ENCODE peak calls at places on chromosomes 11 and 22, in ten cellular contexts. K is right cardiac atrium; W is GM23338; O is Karpas-422; V is brain microvascular endothelial cell; P is heart left ventricle; G is ovary; F is fibroblast of lung; M is CD4-positive, CD25-positive, alpha-beta regulatory T cell; Q is heart right ventricle. I is an unnamed sample.

GRCh38 chr11:131511794-131512193 is 141.4 kb downstream of the NTM start:
- DNase-seq in K (no peak), W (peak), O (peak), V (peak), P (peak), G (no peak), F (no peak), M (no peak), Q (no peak), I (no peak)

GRCh38 chr11:43835104-43835503 is 45.5 kb upstream of the ALKBH3 start:
- DNase-seq in K (no peak), W (no peak), O (no peak), V (peak), P (no peak), G (no peak), F (no peak), M (no peak), Q (no peak), I (no peak)

GRCh38 chr11:26983645-26984044 is 10.3 kb upstream of the FIBIN start:
- DNase-seq in K (no peak), W (no peak), O (no peak), V (no peak), P (no peak), G (no peak), F (no peak), M (no peak), Q (no peak), I (no peak)

GRCh38 chr22:50304528-50305392 is 2.7 kb downstream of the PLXNB2 start:
- DNase-seq in K (peak), W (no peak), O (no peak), V (no peak), P (peak), G (no peak), F (peak), M (no peak), Q (peak), I (no peak)

GRCh38 chr22:41256898-41257260 is 16.1 kb upstream of the CHADL start:
- DNase-seq in K (peak), W (peak), O (no peak), V (peak), P (no peak), G (no peak), F (peak), M (no peak), Q (no peak), I (no peak)

GRCh38 chr11:103359221-103359620 is 250.0 kb downstream of the DYNC2H1 start:
- DNase-seq in K (no peak), W (no peak), O (no peak), V (no peak), P (no peak), G (no peak), F (no peak), M (no peak), Q (no peak), I (no peak)

GRCh38 chr11:115060840-115061239 is 382.5 kb downstream of the NXPE2 start:
- DNase-seq in K (no peak), W (no peak), O (no peak), V (no peak), P (no peak), G (no peak), F (no peak), M (no peak), Q (no peak), I (no peak)

GRCh38 chr22:17984114-17984513 is 40.2 kb downstream of the MICAL3 start:
- DNase-seq in K (no peak), W (no peak), O (no peak), V (no peak), P (no peak), G (no peak), F (no peak), M (no peak), Q (no peak), I (no peak)

GRCh38 chr11:59158206-59159068 is 13.5 kb upstream of the DTX4 start:
- DNase-seq in K (no peak), W (peak), O (peak), V (peak), P (peak), G (peak), F (peak), M (peak), Q (peak), I (peak)

GRCh38 chr22:47210112-47210657 is 447.7 kb downstream of the TBC1D22A start:
- DNase-seq in K (no peak), W (no peak), O (no peak), V (no peak), P (no peak), G (no peak), F (no peak), M (no peak), Q (no peak), I (no peak)

GRCh38 chr22:37742374-37743092 is 45.7 kb downstream of the TRIOBP start:
- DNase-seq in K (peak), W (no peak), O (no peak), V (peak), P (no peak), G (peak), F (peak), M (no peak), Q (no peak), I (no peak)

GRCh38 chr11:70541176-70541575 is 142.8 kb downstream of the CTTN start:
- DNase-seq in K (no peak), W (no peak), O (no peak), V (no peak), P (no peak), G (no peak), F (no peak), M (no peak), Q (no peak), I (peak)

GRCh38 chr22:36026741-36027140 is 1.9 kb downstream of the RBFOX2 start:
- DNase-seq in K (no peak), W (peak), O (no peak), V (no peak), P (no peak), G (no peak), F (peak), M (no peak), Q (no peak), I (no peak)

GRCh38 chr11:118418770-118419169 is 17.4 kb downstream of the ATP5MG start:
- DNase-seq in K (no peak), W (no peak), O (no peak), V (no peak), P (no peak), G (no peak), F (no peak), M (no peak), Q (no peak), I (no peak)

GRCh38 chr11:68946416-68947090 is 34.2 kb downstream of the MRGPRD start:
- DNase-seq in K (no peak), W (no peak), O (no peak), V (peak), P (peak), G (peak), F (peak), M (no peak), Q (no peak), I (no peak)

GRCh38 chr22:25057013-25057881 is 104.7 kb downstream of the KIAA1671 start:
- DNase-seq in K (peak), W (peak), O (peak), V (peak), P (peak), G (peak), F (peak), M (peak), Q (peak), I (no peak)

GRCh38 chr11:114377612-114378267 is 22.6 kb downstream of the C11orf71 start:
- DNase-seq in K (no peak), W (peak), O (no peak), V (peak), P (no peak), G (no peak), F (no peak), M (no peak), Q (no peak), I (no peak)

GRCh38 chr11:115132829-115133228 is 371.4 kb downstream of the CADM1 start:
- DNase-seq in K (no peak), W (peak), O (peak), V (no peak), P (no peak), G (no peak), F (no peak), M (no peak), Q (no peak), I (no peak)

GRCh38 chr11:24043842-24044241 is 453.0 kb upstream of the LUZP2 start:
- DNase-seq in K (no peak), W (peak), O (no peak), V (no peak), P (no peak), G (no peak), F (no peak), M (no peak), Q (no peak), I (no peak)

GRCh38 chr11:14361951-14362350 is 3.0 kb upstream of the RRAS2 start:
- DNase-seq in K (no peak), W (no peak), O (no peak), V (no peak), P (no peak), G (no peak), F (no peak), M (no peak), Q (no peak), I (no peak)

GRCh38 chr11:131392528-131393255 is 22.3 kb downstream of the NTM start:
- DNase-seq in K (no peak), W (peak), O (peak), V (no peak), P (no peak), G (no peak), F (no peak), M (no peak), Q (no peak), I (no peak)

GRCh38 chr22:40042312-40042711 is 47.6 kb downstream of the FAM83F start:
- DNase-seq in K (no peak), W (no peak), O (no peak), V (no peak), P (no peak), G (no peak), F (no peak), M (no peak), Q (no peak), I (no peak)

GRCh38 chr11:61833478-61833877 is 5.4 kb downstream of the FADS2 start:
- DNase-seq in K (no peak), W (no peak), O (peak), V (no peak), P (peak), G (no peak), F (no peak), M (no peak), Q (no peak), I (no peak)

GRCh38 chr11:46537121-46537520 is 56.7 kb downstream of the AMBRA1 start:
- DNase-seq in K (no peak), W (peak), O (peak), V (no peak), P (no peak), G (no peak), F (peak), M (no peak), Q (no peak), I (no peak)

GRCh38 chr11:83310718-83311117 is 24.6 kb upstream of the CCDC90B start:
- DNase-seq in K (no peak), W (no peak), O (no peak), V (no peak), P (no peak), G (no peak), F (no peak), M (no peak), Q (no peak), I (no peak)

GRCh38 chr22:50724616-50725015 is 13.4 kb upstream of the ACR start:
- DNase-seq in K (peak), W (no peak), O (no peak), V (no peak), P (no peak), G (no peak), F (no peak), M (no peak), Q (no peak), I (no peak)

GRCh38 chr11:102611291-102611690 is 13.8 kb downstream of the MMP20 start:
- DNase-seq in K (no peak), W (no peak), O (no peak), V (no peak), P (no peak), G (no peak), F (no peak), M (no peak), Q (no peak), I (no peak)

GRCh38 chr11:63769719-63770443 is 1.3 kb upstream of the ZFTA start:
- DNase-seq in K (no peak), W (peak), O (peak), V (no peak), P (peak), G (peak), F (no peak), M (no peak), Q (peak), I (no peak)

GRCh38 chr22:48574776-48575566 is 1252.7 kb downstream of the BRD1 start:
- DNase-seq in K (peak), W (peak), O (no peak), V (no peak), P (peak), G (peak), F (peak), M (no peak), Q (no peak), I (peak)
- H3K4me3 ChIP-seq in K (peak), W (no peak), O (no peak), V (no peak), P (no peak), G (no peak), F (no peak), M (no peak), Q (no peak), I (peak)

GRCh38 chr11:20283475-20283874 is 80.0 kb upstream of the HTATIP2 start:
- DNase-seq in K (no peak), W (no peak), O (no peak), V (no peak), P (no peak), G (no peak), F (no peak), M (no peak), Q (no peak), I (no peak)
- H3K27ac ChIP-seq in K (no peak), W (no peak), O (no peak), V (no peak), P (no peak), G (no peak), F (no peak), M (no peak), Q (no peak), I (no peak)

DNA sequence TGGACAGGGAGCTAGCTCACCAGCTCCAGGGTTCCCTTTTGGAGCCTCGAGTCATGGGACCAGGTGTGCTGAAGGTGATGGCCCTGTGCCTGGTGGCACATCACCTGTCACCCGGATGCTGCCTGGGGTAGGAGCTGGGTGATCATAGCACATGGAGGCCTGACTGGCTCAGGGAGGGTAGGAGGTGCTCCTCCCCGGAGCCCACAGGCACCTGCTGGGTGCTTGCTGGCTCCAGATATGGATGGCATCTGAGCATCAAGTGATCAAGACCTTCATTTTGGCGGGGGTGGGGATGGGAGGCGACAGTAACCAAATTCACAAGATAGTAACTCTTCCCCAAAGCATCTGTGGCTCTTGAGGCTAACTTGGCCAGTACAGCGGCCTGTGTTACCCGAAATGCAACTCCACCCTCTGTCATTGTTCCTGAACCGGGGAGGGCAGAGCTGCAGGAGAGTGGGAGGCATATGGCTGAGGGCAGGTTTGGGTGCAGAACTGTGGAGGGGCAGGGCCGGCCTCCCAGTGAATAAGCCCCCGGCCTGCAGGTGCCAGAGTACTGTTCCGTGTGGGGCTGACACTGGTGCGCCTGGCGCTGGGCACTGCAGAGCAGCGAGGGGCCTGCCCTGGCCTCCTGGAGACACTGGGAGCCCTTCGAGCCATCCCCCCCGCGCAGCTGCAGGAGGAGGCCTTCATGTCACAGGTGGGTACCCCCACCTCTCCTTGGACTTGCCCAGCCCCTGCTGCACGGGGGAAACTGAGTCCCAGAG is 4.7 kb downstream of the TBC1D10C start:
- DNase-seq in K (no peak), W (no peak), O (no peak), V (no peak), P (no peak), G (no peak), F (no peak), M (no peak), Q (no peak), I (no peak)
- H3K4me3 ChIP-seq in K (no peak), W (no peak), O (peak), V (no peak), P (no peak), G (no peak), F (no peak), M (peak), Q (no peak), I (no peak)

DNA sequence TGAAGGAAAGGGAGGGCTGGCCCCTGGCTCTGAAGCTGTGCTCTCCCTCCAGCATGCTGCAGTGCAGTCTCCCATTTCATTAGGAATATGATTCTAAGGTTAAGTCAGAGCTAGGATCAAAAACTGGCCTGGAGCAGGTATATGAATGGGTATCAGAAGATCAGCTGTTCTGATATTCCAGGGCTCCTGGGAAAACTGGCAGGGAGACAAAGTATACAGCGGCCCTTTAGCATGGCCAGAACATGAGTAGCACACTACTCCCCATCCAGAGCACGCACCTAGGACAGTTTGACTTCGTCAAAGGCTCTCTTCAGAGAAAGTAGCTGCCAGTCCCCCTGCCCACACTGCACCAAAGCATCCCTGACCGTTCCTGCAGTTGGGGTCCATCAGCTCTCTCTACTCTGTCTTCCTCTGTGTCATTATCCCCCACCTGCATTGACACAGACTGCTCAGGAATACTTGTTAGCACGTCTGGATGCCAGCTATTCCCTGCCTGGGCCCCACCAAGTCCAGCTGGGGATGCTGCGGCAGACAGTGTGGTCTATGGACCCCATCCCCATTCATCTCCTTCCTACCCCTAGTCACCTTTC is 4.0 kb upstream of the FCHSD2 start:
- DNase-seq in K (no peak), W (no peak), O (no peak), V (no peak), P (no peak), G (no peak), F (no peak), M (no peak), Q (no peak), I (no peak)
- H3K27ac ChIP-seq in K (peak), W (no peak), O (no peak), V (no peak), P (peak), G (no peak), F (no peak), M (no peak), Q (peak), I (no peak)

GRCh38 chr11:85627332-85627997 is at the start of gene DLG2:
- DNase-seq in K (no peak), W (peak), O (peak), V (peak), P (no peak), G (peak), F (peak), M (no peak), Q (peak), I (peak)

GRCh38 chr11:85628771-85629341 is 463 bp downstream of the TMEM126B start:
- DNase-seq in K (no peak), W (peak), O (peak), V (no peak), P (no peak), G (no peak), F (no peak), M (no peak), Q (no peak), I (no peak)

GRCh38 chr11:85627998-85628770 is at the start of gene TMEM126B:
- DNase-seq in K (peak), W (peak), O (peak), V (peak), P (peak), G (peak), F (peak), M (peak), Q (peak), I (peak)

DNA sequence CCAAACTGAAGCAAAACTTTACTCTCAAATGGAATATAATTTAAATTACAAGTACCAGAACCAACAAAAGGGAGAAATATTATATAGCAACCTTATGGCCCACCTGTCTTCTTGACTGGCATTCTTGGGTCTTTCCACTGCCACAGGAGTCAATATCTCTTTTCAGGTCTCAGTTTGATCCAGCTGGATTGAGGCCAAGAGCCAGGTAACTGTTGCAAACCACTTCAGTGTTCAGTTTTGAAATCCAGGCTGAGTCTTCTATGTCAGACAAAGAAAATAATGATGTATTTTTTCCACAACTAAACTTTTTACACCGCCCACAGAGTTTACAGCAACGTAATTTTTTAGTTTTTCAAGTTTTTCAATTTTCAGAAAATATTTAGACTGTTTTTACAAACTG is 648 bp downstream of the DLG2 start:
- DNase-seq in K (no peak), W (no peak), O (no peak), V (no peak), P (no peak), G (peak), F (no peak), M (no peak), Q (no peak), I (no peak)
- H3K4me3 ChIP-seq in K (peak), W (peak), O (peak), V (no peak), P (peak), G (peak), F (peak), M (peak), Q (peak), I (peak)

DNA sequence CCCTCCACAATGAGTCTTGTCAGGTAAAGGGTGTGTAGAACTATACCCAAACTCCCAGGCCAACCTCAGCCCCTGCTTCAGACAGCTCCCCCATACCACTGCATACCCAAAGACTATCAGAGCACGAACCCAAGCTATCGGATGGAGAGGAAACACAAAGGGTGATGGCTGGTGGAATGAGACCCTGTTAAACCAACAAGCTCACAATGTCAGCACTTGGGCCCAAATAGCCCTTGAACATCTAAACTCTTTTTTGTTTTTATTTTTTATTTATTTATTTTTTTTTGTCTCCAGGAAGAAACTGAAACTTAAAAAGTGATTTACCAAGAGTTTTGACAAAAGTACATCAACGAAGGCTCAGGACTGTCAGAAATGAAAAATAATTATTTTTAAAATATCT is 10.6 kb downstream of the DGCR2 start:
- DNase-seq in K (no peak), W (no peak), O (no peak), V (no peak), P (no peak), G (no peak), F (no peak), M (no peak), Q (no peak), I (no peak)
- H3K27ac ChIP-seq in K (no peak), W (peak), O (peak), V (no peak), P (no peak), G (no peak), F (no peak), M (peak), Q (no peak), I (no peak)

GRCh38 chr22:42500164-42500835 is 19.3 kb downstream of the RRP7A start:
- DNase-seq in K (peak), W (peak), O (peak), V (peak), P (peak), G (peak), F (peak), M (peak), Q (peak), I (peak)

GRCh38 chr22:42500836-42501179 is 18.8 kb downstream of the RRP7A start:
- DNase-seq in K (peak), W (no peak), O (no peak), V (no peak), P (peak), G (no peak), F (no peak), M (no peak), Q (no peak), I (no peak)
- H3K4me3 ChIP-seq in K (peak), W (peak), O (no peak), V (peak), P (peak), G (peak), F (peak), M (no peak), Q (peak), I (peak)

I was measured in dorsolateral prefrontal cortex.